ENCODE peak calls at places on chromosomes 13 and 19, in six cellular contexts. Q is testis, U is stomach, N is bronchial epithelial cell, V is CD14-positive monocyte, F is B cell. O is an unnamed sample.

GRCh38 chr19:54653181-54653809 is 9.5 kb upstream of the LILRB4 start:
- DNase-seq in Q (no peak), U (no peak), N (peak), V (no peak), F (peak), O (peak)

GRCh38 chr13:41145136-41145908 is 12.7 kb upstream of the KBTBD6 start:
- DNase-seq in Q (no peak), U (no peak), N (peak), V (no peak), F (no peak), O (no peak)

GRCh38 chr19:49196527-49197240 is 39.1 kb downstream of the TRPM4 start:
- DNase-seq in Q (no peak), U (no peak), N (no peak), V (no peak), F (no peak), O (peak)

GRCh38 chr19:28012361-28012760 is 1200.6 kb downstream of the UQCRFS1 start:
- DNase-seq in Q (no peak), U (no peak), N (no peak), V (no peak), F (no peak), O (no peak)

GRCh38 chr19:8988204-8988603 is 22.0 kb downstream of the MUC16 start:
- DNase-seq in Q (peak), U (no peak), N (no peak), V (no peak), F (no peak), O (no peak)

GRCh38 chr13:108508263-108508662 is 121.1 kb upstream of the MYO16 start:
- DNase-seq in Q (no peak), U (no peak), N (peak), V (no peak), F (no peak), O (peak)

GRCh38 chr19:11339254-11340098 is at the start of gene RAB3D:
- DNase-seq in Q (peak), U (peak), N (peak), V (peak), F (peak), O (peak)

GRCh38 chr13:83796364-83796763 is 85.9 kb downstream of the SLITRK1 start:
- DNase-seq in Q (no peak), U (no peak), N (no peak), V (no peak), F (no peak), O (no peak)

GRCh38 chr13:23621316-23621645 is 51.1 kb downstream of the TNFRSF19 start:
- DNase-seq in Q (no peak), U (no peak), N (peak), V (no peak), F (no peak), O (no peak)